ENCODE peak calls at places on chromosomes 3 and 15, in four cellular contexts. D, N, E and Z are unnamed samples.
A peak's percentile ranks its signal among the peaks of the same experiment; 100 is the strongest.

GRCh38 chr15:26392956-26393355 is 379.9 kb downstream of the GABRB3 start:
- DNase-seq in D (no peak), N (no peak), E (no peak), Z (no peak)

GRCh38 chr3:188437921-188438320 is 284.0 kb downstream of the LPP start:
- DNase-seq in D (no peak), N (no peak), E (peak; percentile 61), Z (no peak)

GRCh38 chr15:41169784-41170183 is 53.7 kb upstream of the INO80 start:
- DNase-seq in D (no peak), N (no peak), E (no peak), Z (no peak)

GRCh38 chr3:13513913-13514517 is 33.9 kb downstream of the HDAC11 start:
- DNase-seq in D (no peak), N (no peak), E (peak; percentile 76), Z (no peak)

GRCh38 chr15:85149460-85150129 is 167.9 kb downstream of the PDE8A start:
- DNase-seq in D (no peak), N (no peak), E (no peak), Z (no peak)

GRCh38 chr3:191634902-191635301 is 173.9 kb downstream of the PYDC2 start:
- DNase-seq in D (no peak), N (no peak), E (no peak), Z (no peak)

GRCh38 chr15:25903024-25903581 is 40.0 kb upstream of the ATP10A start:
- DNase-seq in D (no peak), N (no peak), E (peak; percentile 80), Z (no peak)

GRCh38 chr15:77623878-77624524 is 8.7 kb downstream of the LINGO1 start:
- DNase-seq in D (no peak), N (no peak), E (no peak), Z (no peak)

GRCh38 chr3:65979731-65980130 is 59.0 kb downstream of the MAGI1 start:
- DNase-seq in D (no peak), N (no peak), E (no peak), Z (no peak)

GRCh38 chr3:128458746-128459450 is 7.8 kb downstream of the DNAJB8 start:
- DNase-seq in D (peak; percentile 92), N (no peak), E (no peak), Z (no peak)

GRCh38 chr15:93070136-93070535 is 18.9 kb downstream of the RGMA start:
- DNase-seq in D (no peak), N (no peak), E (peak; percentile 30), Z (no peak)

GRCh38 chr3:159263750-159264561 is 462.1 kb downstream of the MFSD1 start:
- DNase-seq in D (peak; percentile 38), N (peak; percentile 32), E (peak; percentile 72), Z (no peak)

GRCh38 chr3:46890132-46890531 is 12.6 kb downstream of the PTH1R start:
- DNase-seq in D (no peak), N (no peak), E (no peak), Z (no peak)

GRCh38 chr3:74233091-74233490 is 381.4 kb downstream of the CNTN3 start:
- DNase-seq in D (no peak), N (no peak), E (no peak), Z (no peak)

GRCh38 chr3:139577899-139578298 is 38.4 kb upstream of the RBP1 start:
- DNase-seq in D (no peak), N (no peak), E (no peak), Z (no peak)

GRCh38 chr15:52738311-52738710 is 51.8 kb downstream of the ONECUT1 start:
- DNase-seq in D (no peak), N (no peak), E (no peak), Z (no peak)

GRCh38 chr3:53753518-53754183 is 92.6 kb downstream of the CHDH start:
- DNase-seq in D (no peak), N (no peak), E (no peak), Z (no peak)

GRCh38 chr3:187783098-187783497 is 37.8 kb upstream of the BCL6 start:
- DNase-seq in D (no peak), N (peak; percentile 50), E (peak; percentile 95), Z (no peak)

GRCh38 chr3:170750478-170750830 is 119.5 kb downstream of the RPL22L1 start:
- DNase-seq in D (no peak), N (no peak), E (no peak), Z (no peak)
- TF ChIP-seq CTCF in D (no peak), N (no peak), E (no peak), Z (no peak)

GRCh38 chr15:81645470-81645869 is 271.5 kb upstream of the TMC3 start:
- DNase-seq in D (no peak), N (no peak), E (no peak), Z (no peak)

GRCh38 chr15:81642451-81642990 is 268.5 kb upstream of the TMC3 start:
- DNase-seq in D (no peak), N (no peak), E (no peak), Z (peak; percentile 5)

GRCh38 chr15:81643773-81644172 is 269.8 kb upstream of the TMC3 start:
- DNase-seq in D (no peak), N (no peak), E (no peak), Z (no peak)
- H3K4me3 ChIP-seq in D (no peak overlapping the region), N (no peak overlapping the region), E (no peak overlapping the region), Z (no peak overlapping the region)

GRCh38 chr15:34865531-34865930 is 70.2 kb upstream of the ACTC1 start:
- DNase-seq in D (no peak), N (no peak), E (no peak), Z (no peak)
- H3K36me3 ChIP-seq in D (peaks cover 53% of the 10 kb centered on the region), N (peaks cover 29% of the 10 kb centered on the region), E (peaks cover 48% of the 10 kb centered on the region), Z (no peaks in the 10 kb centered on the region)

DNA sequence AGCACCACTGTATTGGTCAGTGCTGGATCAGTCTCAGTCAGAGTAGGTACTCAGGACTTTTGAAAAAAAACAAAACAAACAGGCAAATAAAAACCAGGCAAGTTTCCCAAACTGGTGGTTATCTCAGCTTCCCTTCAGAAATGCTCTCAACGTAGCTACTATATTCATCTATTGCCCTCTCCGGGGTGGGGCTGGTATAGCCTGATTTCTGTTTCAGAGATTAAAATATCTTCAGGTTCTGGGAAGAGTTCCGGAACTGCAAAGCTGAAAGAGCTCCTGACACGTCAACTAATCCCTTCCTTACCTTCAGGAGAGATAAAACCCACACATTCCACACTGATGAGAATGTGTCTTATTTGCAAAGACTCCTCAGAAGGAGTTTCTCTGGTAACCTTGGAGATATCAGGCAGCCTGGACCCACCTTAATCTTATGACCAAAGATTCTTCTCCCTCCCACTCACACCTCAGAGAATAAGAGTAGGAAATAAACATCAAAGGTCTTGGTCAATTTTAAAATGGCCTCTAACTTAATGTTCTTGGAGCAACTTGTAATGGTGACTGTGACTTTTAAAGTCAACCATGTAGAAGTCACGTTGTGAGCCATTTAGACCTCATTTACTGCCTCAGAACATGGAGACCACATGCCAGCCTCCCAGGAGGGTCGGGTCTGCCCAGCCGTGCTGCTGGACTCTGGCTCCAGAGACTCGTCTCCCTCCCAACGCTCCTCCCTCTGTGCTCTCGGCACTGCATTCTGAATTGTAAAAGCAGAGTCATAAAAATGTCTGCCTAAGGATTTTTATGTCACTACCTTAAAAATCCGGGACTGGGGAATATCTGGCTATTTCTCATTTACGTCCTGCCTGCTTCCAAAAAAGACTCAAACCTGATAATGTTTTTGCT is 53.8 kb downstream of the CDCP1 start:
- DNase-seq in D (no peak), N (no peak), E (peak; percentile 98), Z (peak; percentile 78)
- TF ChIP-seq CTCF in D (no peak), N (no peak), E (peak; percentile 47), Z (no peak)

DNA sequence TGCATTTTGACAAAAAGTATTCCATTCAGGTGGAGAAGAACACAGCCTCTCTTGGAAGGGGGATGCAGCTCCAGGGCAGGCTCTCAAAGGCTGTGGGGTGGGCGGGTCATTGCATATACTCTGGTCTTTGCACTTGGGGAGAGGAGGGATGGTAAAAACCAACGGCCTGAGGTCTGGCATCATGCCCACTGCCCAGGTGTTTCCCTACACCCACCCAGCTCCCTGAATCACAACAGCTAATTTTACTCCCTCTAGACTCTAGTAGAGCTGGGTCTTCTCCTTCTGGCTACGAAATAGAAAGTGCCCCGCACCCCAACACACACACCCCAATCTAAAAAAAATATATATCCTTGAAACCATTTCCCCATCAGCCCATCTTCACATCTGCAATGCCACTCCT is 1.0 kb downstream of the MYLK start:
- DNase-seq in D (no peak), N (no peak), E (no peak), Z (no peak)
- H3K4me3 ChIP-seq in D (no peak overlapping the region), N (no peak overlapping the region), E (no peak overlapping the region), Z (no peak overlapping the region)